ENCODE peak calls at places on chromosomes 3 and 15, in seven cellular contexts. Z, M, V, W, J, L and S are unnamed samples.

GRCh38 chr3:101998256-101998926 is 149.1 kb downstream of the NFKBIZ start:
- DNase-seq in L (no peak), J (no peak), Z (no peak), M (no peak), W (no peak), V (no peak), S (no peak)

GRCh38 chr3:15805756-15806266 is 8.0 kb upstream of the ANKRD28 start:
- DNase-seq in V (peak), J (no peak), L (peak), M (no peak), Z (peak), W (no peak), S (peak)

GRCh38 chr15:66763186-66764066 is 61.4 kb downstream of the SMAD6 start:
- DNase-seq in Z (no peak), J (no peak), W (no peak), V (no peak), M (no peak), L (no peak), S (no peak)

GRCh38 chr3:159627634-159628033 is 361.0 kb upstream of the IL12A start:
- DNase-seq in W (no peak), L (no peak), J (no peak), M (no peak), Z (no peak), V (no peak), S (no peak)

GRCh38 chr3:64520334-64520733 is 167.5 kb downstream of the ADAMTS9 start:
- DNase-seq in Z (no peak), W (no peak), J (no peak), M (no peak), V (no peak), L (no peak), S (no peak)

GRCh38 chr15:31373970-31374369 is 47.3 kb downstream of the KLF13 start:
- DNase-seq in Z (no peak), M (no peak), W (no peak), J (no peak), L (no peak), V (no peak), S (no peak)

GRCh38 chr15:72319360-72319984 is 485 bp downstream of the CELF6 start:
- DNase-seq in W (peak), V (peak), Z (peak), L (peak), M (peak), J (no peak), S (no peak)

GRCh38 chr3:58384381-58385090 is 49.1 kb downstream of the PDHB start:
- DNase-seq in W (no peak), V (no peak), M (no peak), J (no peak), Z (peak), L (no peak), S (no peak)

GRCh38 chr3:101102678-101103296 is 109.6 kb upstream of the ABI3BP start:
- DNase-seq in L (no peak), J (no peak), Z (no peak), W (no peak), M (no peak), V (no peak), S (no peak)

GRCh38 chr3:5205165-5205941 is 17.8 kb downstream of the EDEM1 start:
- DNase-seq in W (no peak), J (no peak), V (peak), Z (peak), M (peak), L (no peak), S (no peak)

GRCh38 chr15:86879250-86880229 is 799.9 kb downstream of the AGBL1 start:
- DNase-seq in W (no peak), Z (no peak), V (no peak), M (no peak), J (no peak), L (no peak), S (no peak)

GRCh38 chr15:69275104-69275670 is 23.5 kb upstream of the PAQR5 start:
- DNase-seq in W (no peak), V (no peak), L (peak), Z (no peak), M (no peak), J (no peak), S (no peak)

GRCh38 chr3:196141052-196141865 is 59.4 kb upstream of the TFRC start:
- DNase-seq in M (no peak), L (no peak), Z (no peak), J (no peak), V (peak), W (no peak), S (no peak)

GRCh38 chr15:46786886-46787285 is 930.4 kb upstream of the SEMA6D start:
- DNase-seq in M (no peak), J (no peak), W (no peak), V (no peak), L (no peak), Z (no peak), S (no peak)
- TF ChIP-seq CTCF in M (no peak), J (no peak), W (no peak), V (no peak), L (no peak), Z (no peak), S (no peak)

GRCh38 chr3:59575113-59576001 is 525.5 kb upstream of the CFAP20DC start:
- DNase-seq in V (peak), W (peak), J (peak), M (peak), Z (peak), L (peak), S (peak)
- TF ChIP-seq CTCF in V (peak), W (peak), J (peak), M (peak), Z (peak), L (peak), S (peak)

DNA sequence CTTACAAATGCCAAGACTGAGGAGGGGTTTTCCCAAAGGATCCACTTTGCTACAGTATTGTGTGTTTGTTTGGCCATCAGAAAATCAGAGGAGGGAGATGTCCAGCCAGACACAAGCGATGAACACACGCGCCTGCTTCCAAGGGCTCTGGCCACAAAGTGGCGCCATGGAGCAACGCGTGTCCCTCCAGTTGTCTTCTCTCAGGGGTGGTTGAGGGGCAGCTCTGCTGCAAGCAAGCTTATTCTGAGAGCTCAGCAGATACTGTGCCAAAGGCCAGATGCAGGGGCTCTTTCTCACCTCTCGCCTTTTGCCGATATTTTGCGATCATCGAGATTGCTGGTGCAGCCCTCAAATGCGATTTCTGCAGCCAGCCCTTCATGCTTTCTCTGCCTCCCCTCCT is 88.9 kb upstream of the OSBPL11 start:
- DNase-seq in V (no peak), Z (no peak), L (no peak), J (peak), W (no peak), M (no peak), S (no peak)
- TF ChIP-seq CTCF in V (peak), Z (peak), L (peak), J (peak), W (peak), M (no peak), S (peak)

DNA sequence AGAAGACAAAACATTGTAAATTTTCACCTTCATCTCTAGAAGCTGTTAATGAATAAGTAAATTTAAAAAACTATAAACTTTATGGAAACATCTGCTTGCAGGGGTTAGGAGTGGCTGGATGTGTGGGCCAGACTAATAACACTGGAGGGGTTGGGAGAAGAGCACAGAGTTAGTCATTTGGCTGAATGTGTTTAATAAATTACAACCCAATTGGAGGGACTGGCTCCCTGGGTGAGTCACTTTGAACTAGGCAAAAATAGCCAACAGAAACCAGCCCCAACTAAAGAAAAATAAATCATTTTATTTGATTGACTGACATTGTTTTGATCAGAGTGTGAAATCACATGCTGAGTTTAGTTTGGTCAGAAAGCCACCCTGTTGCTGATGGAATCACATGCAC is 21.8 kb downstream of the DGKG start:
- DNase-seq in J (no peak), L (no peak), V (no peak), W (no peak), M (no peak), Z (peak), S (no peak)
- TF ChIP-seq CTCF in J (no peak), L (no peak), V (no peak), W (no peak), M (no peak), Z (no peak), S (no peak)